ENCODE peak calls at places on chromosomes 6 and 20, in five cellular contexts. Z is heart right ventricle, F is fibroblast of pulmonary artery, Y is fibroblast of lung, M is DND-41. V is an unnamed sample.

GRCh38 chr20:9613871-9614270 is 99.5 kb downstream of the LAMP5 start:
- DNase-seq in Z (no peak), F (no peak), Y (no peak), M (no peak), V (no peak)

GRCh38 chr20:60877071-60877470 is 375.0 kb upstream of the CDH4 start:
- DNase-seq in M (no peak), F (no peak), Y (no peak), Z (no peak), V (no peak)

GRCh38 chr6:15183979-15184378 is 61.9 kb upstream of the JARID2 start:
- DNase-seq in Y (no peak), Z (no peak), M (no peak), F (no peak), V (no peak)

GRCh38 chr6:99282479-99283062 is 66.9 kb downstream of the FAXC start:
- DNase-seq in Y (peak), Z (no peak), M (no peak), F (peak), V (no peak)

GRCh38 chr20:14778875-14779274 is 441.5 kb upstream of the FLRT3 start:
- DNase-seq in Z (no peak), M (no peak), Y (no peak), F (no peak), V (no peak)

GRCh38 chr6:170584954-170585498 is 589 bp upstream of the PDCD2 start:
- DNase-seq in Z (no peak), Y (no peak), F (no peak), M (no peak), V (no peak)

GRCh38 chr6:24340998-24341934 is 16.6 kb downstream of the DCDC2 start:
- DNase-seq in M (no peak), F (no peak), Y (no peak), Z (no peak), V (peak)

GRCh38 chr6:168528457-168529095 is 87.6 kb downstream of the SMOC2 start:
- DNase-seq in F (peak), Z (no peak), M (no peak), Y (no peak), V (no peak)

GRCh38 chr6:45450132-45450531 is 72.4 kb upstream of the SUPT3H start:
- DNase-seq in F (no peak), Z (no peak), Y (no peak), M (no peak), V (no peak)

GRCh38 chr6:167350322-167350721 is 25.4 kb downstream of the TTLL2 start:
- DNase-seq in F (no peak), Z (peak), Y (no peak), M (no peak), V (no peak)
- H3K4me3 ChIP-seq in F (no peak), Z (no peak), Y (no peak), M (no peak), V (no peak)

DNA sequence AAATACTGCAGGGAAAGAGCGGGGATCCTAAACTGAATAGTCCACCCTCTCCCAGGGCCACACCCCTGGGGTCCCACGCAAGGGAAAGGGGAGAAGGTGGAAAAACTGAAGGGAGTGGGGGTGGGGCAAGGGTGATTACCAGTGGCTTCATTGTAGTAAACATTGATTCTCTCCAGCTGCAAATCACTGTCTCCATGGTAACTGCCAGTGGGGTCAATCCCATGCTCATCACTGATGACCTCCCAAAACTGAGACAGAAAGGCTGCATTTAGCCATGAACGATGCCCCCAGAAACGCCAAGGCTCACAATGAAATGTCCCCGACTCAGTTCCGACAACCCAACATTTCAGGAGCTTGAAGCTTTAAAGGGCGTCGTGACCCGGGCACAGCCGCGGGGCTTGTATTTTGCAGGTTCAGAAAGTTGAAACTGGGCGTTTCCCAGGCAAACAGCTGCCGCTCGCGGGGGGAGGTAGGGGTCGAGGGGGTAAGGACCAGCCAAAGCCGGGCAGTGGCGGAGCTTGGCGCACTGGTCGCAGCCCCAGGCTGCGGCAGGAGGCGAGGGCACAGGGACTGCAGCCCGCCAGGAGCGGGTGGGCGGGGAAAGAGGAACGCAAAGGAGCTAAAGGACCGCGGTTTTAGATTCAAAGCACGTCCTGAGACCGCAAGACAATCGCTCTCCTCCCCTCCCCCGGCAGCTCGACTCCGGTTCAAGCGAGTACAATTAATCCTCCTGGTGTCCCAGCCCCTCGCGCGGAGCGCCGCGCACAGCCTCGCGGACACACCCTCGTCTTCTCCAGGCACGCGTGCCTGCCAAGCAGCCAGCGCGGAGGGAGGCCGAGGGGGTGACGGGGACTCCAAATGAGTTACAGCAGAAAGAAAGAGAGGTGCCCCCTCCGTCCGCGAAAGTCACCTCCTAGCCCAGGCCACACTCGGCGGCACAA is 761 bp downstream of the TUBB2B start:
- DNase-seq in Y (no peak), M (no peak), Z (no peak), F (no peak), V (no peak)
- H3K4me3 ChIP-seq in Y (peak), M (no peak), Z (peak), F (peak), V (peak)

GRCh38 chr6:43445576-43445975 is 9.8 kb downstream of the DLK2 start:
- DNase-seq in M (no peak), Z (no peak), Y (no peak), F (no peak), V (no peak)
- H3K4me3 ChIP-seq in M (no peak), Z (no peak), Y (no peak), F (no peak), V (no peak)

DNA sequence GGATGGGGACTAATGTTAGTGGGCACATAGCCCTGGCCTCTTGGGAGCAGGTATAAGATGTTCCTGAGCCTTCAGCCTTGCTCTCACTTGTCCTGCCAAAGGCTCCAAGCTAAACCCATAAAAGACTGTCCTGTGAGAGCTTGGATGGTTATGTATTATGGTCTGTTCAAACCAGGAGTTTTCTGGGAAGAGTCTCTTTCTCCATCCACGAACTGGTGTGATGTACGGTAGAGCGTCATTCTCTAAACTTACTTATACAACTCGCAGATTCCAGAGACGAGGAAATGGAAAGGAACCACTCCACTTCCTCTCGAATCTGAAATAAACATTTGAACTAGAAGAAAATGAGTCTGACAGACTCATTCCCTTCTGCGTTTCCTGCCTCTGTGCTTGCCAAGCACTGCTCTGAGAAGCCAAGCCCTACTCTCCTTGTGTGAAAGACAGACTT is 5.3 kb downstream of the SOBP start:
- DNase-seq in Z (peak), M (no peak), F (peak), Y (peak), V (no peak)
- H3K4me3 ChIP-seq in Z (no peak), M (no peak), F (peak), Y (peak), V (no peak)

GRCh38 chr6:158853072-158853871 is 34.1 kb upstream of the EZR start:
- DNase-seq in Y (peak), Z (no peak), F (peak), M (peak), V (no peak)

GRCh38 chr6:158853872-158854213 is 34.7 kb upstream of the EZR start:
- DNase-seq in Z (no peak), Y (no peak), M (no peak), F (no peak), V (no peak)

GRCh38 chr6:158850807-158851115 is 31.6 kb upstream of the EZR start:
- DNase-seq in Y (peak), F (peak), Z (no peak), M (no peak), V (no peak)

GRCh38 chr6:158854214-158855101 is 35.3 kb upstream of the EZR start:
- DNase-seq in Z (no peak), Y (peak), M (peak), F (peak), V (no peak)

DNA sequence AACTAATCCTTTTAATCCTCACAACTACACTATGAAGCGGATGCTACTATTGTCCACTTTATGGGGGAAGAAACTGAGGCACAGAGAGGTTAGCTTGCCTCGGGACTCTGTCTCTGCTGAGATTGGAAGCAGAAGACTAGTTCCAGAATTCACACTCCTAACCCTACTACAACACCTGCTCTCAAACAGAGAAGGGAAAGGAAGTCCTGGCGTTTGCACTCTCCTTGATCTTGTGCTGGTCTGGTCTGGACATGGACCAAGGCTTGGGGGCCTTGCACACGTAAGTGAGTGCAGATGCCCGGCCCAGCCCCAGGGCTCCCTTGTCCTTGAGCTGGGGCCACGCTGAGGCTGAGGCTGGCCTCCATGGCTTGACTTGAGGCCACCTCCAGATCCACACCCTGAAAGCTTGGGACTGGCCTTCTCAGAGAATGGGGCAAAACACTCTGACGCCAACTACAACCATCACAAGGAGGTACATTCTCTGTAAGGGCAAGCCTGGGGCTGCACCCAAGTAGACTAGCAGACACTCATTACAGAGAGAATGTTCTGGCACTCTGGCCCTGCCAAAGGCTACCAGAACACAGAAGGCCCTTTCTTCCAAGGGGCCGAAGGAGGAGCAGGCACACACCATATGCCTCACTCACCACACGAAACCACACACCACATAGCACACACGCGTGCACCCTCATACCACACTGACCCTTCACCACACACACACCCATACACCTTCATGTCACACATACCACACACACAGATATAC is 33.3 kb upstream of the EZR start:
- DNase-seq in F (no peak), Z (no peak), M (no peak), Y (no peak), V (no peak)
- H3K4me3 ChIP-seq in F (no peak), Z (no peak), M (no peak), Y (no peak), V (no peak)

GRCh38 chr20:34216382-34216742 is 24.9 kb upstream of the ASIP start:
- DNase-seq in Y (no peak), Z (no peak), F (no peak), M (no peak), V (no peak)

GRCh38 chr20:34211591-34211990 is 29.6 kb upstream of the ASIP start:
- DNase-seq in F (no peak), Z (no peak), M (no peak), Y (no peak), V (no peak)

GRCh38 chr20:34213213-34213612 is 28.0 kb upstream of the ASIP start:
- DNase-seq in Y (no peak), F (no peak), Z (no peak), M (no peak), V (no peak)

GRCh38 chr20:34220581-34220980 is 20.6 kb upstream of the ASIP start:
- DNase-seq in F (peak), M (no peak), Y (peak), Z (no peak), V (peak)

DNA sequence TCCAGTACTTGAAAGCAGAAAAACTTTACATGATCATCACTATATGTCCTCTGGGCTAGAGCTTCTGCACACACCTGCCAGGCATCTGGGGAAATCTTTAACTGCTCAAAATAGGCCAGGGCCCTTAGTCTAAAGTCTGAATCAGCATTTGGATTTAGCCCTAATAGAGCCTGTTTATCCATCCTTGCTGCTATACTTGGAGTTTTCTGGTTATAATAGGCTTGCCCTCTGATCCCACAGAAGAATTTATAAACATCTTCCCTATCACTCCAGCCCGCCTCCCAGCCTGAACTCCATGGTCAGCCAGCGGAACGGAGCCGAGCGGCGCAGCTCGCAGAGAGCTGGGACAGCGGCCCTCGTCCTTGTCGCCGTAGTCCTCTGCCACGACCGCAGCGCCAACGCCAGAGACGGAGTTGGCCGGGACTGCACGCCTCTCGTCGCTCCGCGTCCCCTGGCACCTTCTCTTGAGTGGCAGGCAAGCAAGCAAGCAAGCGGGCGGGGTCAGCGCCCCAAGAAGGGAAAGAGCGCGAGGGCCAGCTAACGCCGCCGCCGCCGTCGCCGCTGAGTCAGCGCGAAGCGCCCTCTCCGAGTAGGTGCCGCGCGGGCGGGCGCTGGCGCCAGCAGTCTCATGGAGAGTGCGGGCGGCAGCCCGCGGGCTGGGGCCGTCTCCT is 25.4 kb upstream of the ASIP start:
- DNase-seq in Y (peak), M (no peak), F (peak), Z (peak), V (no peak)
- H3K4me3 ChIP-seq in Y (peak), M (no peak), F (peak), Z (peak), V (peak)

GRCh38 chr20:63015147-63015664 is 8.4 kb upstream of the BHLHE23 start:
- DNase-seq in M (no peak), Y (no peak), F (no peak), Z (no peak), V (no peak)

GRCh38 chr20:63015665-63016361 is 9.0 kb upstream of the BHLHE23 start:
- DNase-seq in Y (no peak), M (no peak), Z (no peak), F (no peak), V (no peak)

GRCh38 chr20:63013207-63013606 is 6.4 kb upstream of the BHLHE23 start:
- DNase-seq in Z (no peak), M (no peak), F (no peak), Y (no peak), V (no peak)

GRCh38 chr20:63014710-63015109 is 7.9 kb upstream of the BHLHE23 start:
- DNase-seq in Z (no peak), F (peak), M (peak), Y (no peak), V (no peak)

DNA sequence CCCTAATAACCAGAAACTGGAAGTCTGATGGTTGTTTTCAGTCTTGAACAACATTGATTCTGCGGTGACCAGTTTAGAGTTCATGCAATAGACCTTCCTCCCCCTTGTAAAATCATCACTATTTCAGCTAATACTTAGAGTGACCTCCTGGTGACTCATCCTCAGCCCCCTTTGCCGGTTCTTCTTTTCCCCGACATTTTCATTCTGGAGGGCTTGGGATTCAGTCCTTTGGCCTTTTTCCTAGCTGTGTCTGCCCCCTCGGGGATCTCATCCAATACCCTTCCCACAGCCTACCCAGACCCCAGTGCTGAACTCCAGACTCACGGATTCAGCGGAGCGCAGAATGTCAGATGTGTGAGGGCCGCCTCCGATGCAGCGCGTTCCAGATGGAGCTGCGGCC is 7.5 kb upstream of the BHLHE23 start:
- DNase-seq in Y (no peak), Z (no peak), M (no peak), F (no peak), V (no peak)
- H3K4me3 ChIP-seq in Y (no peak), Z (no peak), M (no peak), F (no peak), V (no peak)

GRCh38 chr6:1136415-1136774 is 175.5 kb upstream of the FOXQ1 start:
- DNase-seq in M (no peak), Z (peak), F (no peak), Y (peak), V (peak)
- H3K4me3 ChIP-seq in M (no peak), Z (no peak), F (no peak), Y (peak), V (no peak)

V was measured in AG09309.